ENCODE peak calls at places on chromosome 11, in four cellular contexts. M is PC-3, T is fibroblast of lung, L is MM.1S. Q is an unnamed sample.

GRCh38 chr11:124863137-124863825 is 2.0 kb upstream of the ROBO3 start:
- DNase-seq in M (peak), T (peak), L (no peak), Q (no peak)

GRCh38 chr11:116650052-116650451 is 122.7 kb downstream of the BUD13 start:
- DNase-seq in M (no peak), T (no peak), L (no peak), Q (no peak)

GRCh38 chr11:57635236-57635635 is 14.5 kb downstream of the YPEL4 start:
- DNase-seq in M (no peak), T (no peak), L (no peak), Q (no peak)

GRCh38 chr11:80621871-80622270 is 1181.0 kb upstream of the TENM4 start:
- DNase-seq in M (peak), T (no peak), L (no peak), Q (no peak)

GRCh38 chr11:63567044-63567840 is 4.1 kb upstream of the PLAAT2 start:
- DNase-seq in M (peak), T (peak), L (peak), Q (no peak)

GRCh38 chr11:26465270-26465669 is 106.8 kb downstream of the MUC15 start:
- DNase-seq in M (peak), T (no peak), L (no peak), Q (no peak)

GRCh38 chr11:74057251-74058151 is 48.6 kb upstream of the UCP3 start:
- DNase-seq in M (peak), T (peak), L (no peak), Q (no peak)

GRCh38 chr11:18309691-18310090 is 12.2 kb downstream of the HPS5 start:
- DNase-seq in M (no peak), T (no peak), L (no peak), Q (no peak)

GRCh38 chr11:121299417-121299816 is 6.8 kb downstream of the SC5D start:
- DNase-seq in M (peak), T (no peak), L (no peak), Q (no peak)

GRCh38 chr11:121844016-121844415 is 272.0 kb downstream of the BLID start:
- DNase-seq in M (no peak), T (no peak), L (no peak), Q (no peak)

GRCh38 chr11:32290783-32291182 is 144.6 kb downstream of the WT1 start:
- DNase-seq in M (no peak), T (no peak), L (no peak), Q (no peak)

GRCh38 chr11:73236879-73237278 is 18.8 kb downstream of the P2RY2 start:
- DNase-seq in M (peak), T (no peak), L (peak), Q (peak)

GRCh38 chr11:125117429-125117828 is 6.0 kb upstream of the TMEM218 start:
- DNase-seq in M (no peak), T (no peak), L (no peak), Q (no peak)

GRCh38 chr11:76624515-76625379 is 45.8 kb downstream of the LRRC32 start:
- DNase-seq in M (no peak), T (no peak), L (no peak), Q (no peak)

GRCh38 chr11:68678031-68678441 is 6.3 kb upstream of the GAL start:
- DNase-seq in M (no peak), T (no peak), L (no peak), Q (no peak)

GRCh38 chr11:102843474-102843873 is at the start of gene MMP3:
- DNase-seq in M (peak), T (peak), L (no peak), Q (no peak)

GRCh38 chr11:69654660-69655478 is 13.9 kb downstream of the CCND1 start:
- DNase-seq in M (peak), T (no peak), L (no peak), Q (no peak)

GRCh38 chr11:24697722-24698121 is 200.9 kb downstream of the LUZP2 start:
- DNase-seq in M (peak), T (peak), L (no peak), Q (no peak)

GRCh38 chr11:6992026-6992425 is 28.1 kb downstream of the ZNF214 start:
- DNase-seq in M (no peak), T (peak), L (no peak), Q (no peak)

GRCh38 chr11:90845799-90846198 is 623.0 kb upstream of the CHORDC1 start:
- DNase-seq in M (no peak), T (no peak), L (no peak), Q (no peak)

GRCh38 chr11:24082241-24082640 is 414.6 kb upstream of the LUZP2 start:
- DNase-seq in M (no peak), T (no peak), L (no peak), Q (no peak)

GRCh38 chr11:72406536-72407507 is 27.5 kb downstream of the CLPB start:
- DNase-seq in M (peak), T (no peak), L (no peak), Q (no peak)

GRCh38 chr11:7538466-7539454 is 25.0 kb downstream of the PPFIBP2 start:
- DNase-seq in M (peak), T (no peak), L (no peak), Q (no peak)

GRCh38 chr11:46121724-46122477 is 647 bp upstream of the PHF21A start:
- DNase-seq in M (peak), T (peak), L (peak), Q (peak)

GRCh38 chr11:131481317-131481716 is 110.9 kb downstream of the NTM start:
- DNase-seq in M (no peak), T (no peak), L (no peak), Q (no peak)

GRCh38 chr11:110571286-110571685 is 141.0 kb downstream of the ARHGAP20 start:
- DNase-seq in M (no peak), T (no peak), L (no peak), Q (no peak)

GRCh38 chr11:2142762-2143202 is 3.6 kb upstream of the IGF2 start:
- DNase-seq in M (peak), T (peak), L (no peak), Q (no peak)

GRCh38 chr11:2144549-2145220 is 5.5 kb upstream of the IGF2 start:
- DNase-seq in M (no peak), T (no peak), L (no peak), Q (no peak)

GRCh38 chr11:2140411-2141400 is 1.5 kb upstream of the IGF2 start:
- DNase-seq in M (no peak), T (no peak), L (no peak), Q (no peak)

GRCh38 chr11:2143652-2144548 is 4.7 kb upstream of the IGF2 start:
- DNase-seq in M (peak), T (no peak), L (no peak), Q (no peak)

GRCh38 chr11:2142300-2142759 is 3.1 kb upstream of the IGF2 start:
- DNase-seq in M (peak), T (peak), L (no peak), Q (no peak)
- TF ChIP-seq EZH2 in M (no peak), T (no peak), L (no peak), Q (no peak)

GRCh38 chr11:108666373-108666772 is 1.5 kb downstream of the DDX10 start:
- DNase-seq in M (peak), T (peak), L (no peak), Q (no peak)

GRCh38 chr11:108664241-108664640 is 628 bp upstream of the DDX10 start:
- DNase-seq in M (no peak), T (no peak), L (no peak), Q (no peak)

GRCh38 chr11:108662700-108663099 is 2.2 kb upstream of the DDX10 start:
- DNase-seq in M (no peak), T (no peak), L (no peak), Q (no peak)

GRCh38 chr11:108663154-108663877 is 1.6 kb upstream of the DDX10 start:
- DNase-seq in M (no peak), T (no peak), L (peak), Q (no peak)

DNA sequence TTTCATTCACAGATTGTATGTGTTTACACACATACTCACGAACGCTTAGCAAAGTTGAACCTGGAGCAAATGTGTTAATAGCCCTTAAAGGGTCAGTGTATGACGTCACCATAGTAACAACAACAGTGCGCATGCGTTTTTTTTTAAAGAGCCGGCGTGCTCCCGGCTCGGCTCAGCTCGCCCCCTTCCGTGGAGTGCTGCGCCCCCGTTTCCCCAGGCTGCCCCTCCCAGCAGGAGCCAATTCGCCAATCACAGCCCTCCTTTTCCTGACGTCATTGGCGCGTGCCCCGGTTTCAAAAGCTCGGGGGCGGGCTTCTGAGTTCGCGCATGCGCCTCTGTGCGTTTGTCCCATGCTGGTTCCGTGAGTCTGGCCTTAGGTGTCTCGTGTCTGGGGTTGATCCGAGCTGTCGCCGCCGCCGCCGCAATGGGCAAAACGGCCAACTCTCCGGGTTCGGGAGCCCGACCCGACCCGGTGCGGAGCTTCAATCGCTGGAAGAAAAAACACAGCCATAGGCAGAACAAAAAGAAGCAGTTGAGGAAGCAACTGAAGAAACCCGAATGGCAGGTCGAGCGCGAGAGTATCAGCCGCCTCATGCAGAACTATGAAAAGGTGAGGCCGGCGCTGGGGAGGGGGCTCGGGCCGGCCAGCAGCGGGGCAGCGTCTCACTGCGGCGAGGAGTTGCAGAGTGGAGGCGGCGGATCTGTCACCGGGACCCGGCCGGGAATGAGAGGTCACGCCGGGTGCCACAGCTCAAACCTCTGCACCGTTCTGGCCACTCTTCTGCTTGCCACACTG is at the start of gene DDX10:
- DNase-seq in M (peak), T (peak), L (peak), Q (peak)
- TF ChIP-seq CTCF in M (peak), T (no peak), L (no peak), Q (peak)

GRCh38 chr11:75603791-75604736 is 42.0 kb downstream of the SERPINH1 start:
- DNase-seq in M (peak), T (peak), L (no peak), Q (no peak)
- H2AFZ ChIP-seq in M (peak), T (no peak), L (no peak), Q (no peak)

GRCh38 chr11:89736566-89736965 is 26.5 kb downstream of the TRIM77 start:
- DNase-seq in M (peak), T (no peak), L (no peak), Q (no peak)
- TF ChIP-seq EZH2 in M (no peak), T (no peak), L (no peak), Q (no peak)

DNA sequence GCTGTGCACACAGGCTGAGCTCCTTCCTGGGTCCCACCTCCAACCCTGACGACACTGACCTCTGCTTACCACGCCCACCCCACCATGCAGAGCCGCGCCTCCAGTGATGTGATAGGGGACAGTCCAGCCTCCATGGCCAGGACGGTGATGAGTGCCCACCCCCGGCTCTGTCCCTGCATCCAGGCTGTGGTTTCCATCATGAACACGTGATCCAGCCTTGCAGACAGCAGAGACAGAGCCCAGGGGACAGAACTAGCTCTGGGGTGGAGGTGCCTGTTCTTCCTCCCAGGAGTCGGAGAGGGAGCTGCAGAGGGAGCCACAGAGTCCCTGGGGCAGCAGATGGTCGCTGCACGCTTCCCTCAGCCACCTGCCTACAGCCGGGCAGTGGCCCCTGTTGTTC is 42.6 kb upstream of the IGSF9B start:
- DNase-seq in M (no peak), T (no peak), L (no peak), Q (no peak)
- TF ChIP-seq CTCF in M (no peak), T (no peak), L (no peak), Q (no peak)

DNA sequence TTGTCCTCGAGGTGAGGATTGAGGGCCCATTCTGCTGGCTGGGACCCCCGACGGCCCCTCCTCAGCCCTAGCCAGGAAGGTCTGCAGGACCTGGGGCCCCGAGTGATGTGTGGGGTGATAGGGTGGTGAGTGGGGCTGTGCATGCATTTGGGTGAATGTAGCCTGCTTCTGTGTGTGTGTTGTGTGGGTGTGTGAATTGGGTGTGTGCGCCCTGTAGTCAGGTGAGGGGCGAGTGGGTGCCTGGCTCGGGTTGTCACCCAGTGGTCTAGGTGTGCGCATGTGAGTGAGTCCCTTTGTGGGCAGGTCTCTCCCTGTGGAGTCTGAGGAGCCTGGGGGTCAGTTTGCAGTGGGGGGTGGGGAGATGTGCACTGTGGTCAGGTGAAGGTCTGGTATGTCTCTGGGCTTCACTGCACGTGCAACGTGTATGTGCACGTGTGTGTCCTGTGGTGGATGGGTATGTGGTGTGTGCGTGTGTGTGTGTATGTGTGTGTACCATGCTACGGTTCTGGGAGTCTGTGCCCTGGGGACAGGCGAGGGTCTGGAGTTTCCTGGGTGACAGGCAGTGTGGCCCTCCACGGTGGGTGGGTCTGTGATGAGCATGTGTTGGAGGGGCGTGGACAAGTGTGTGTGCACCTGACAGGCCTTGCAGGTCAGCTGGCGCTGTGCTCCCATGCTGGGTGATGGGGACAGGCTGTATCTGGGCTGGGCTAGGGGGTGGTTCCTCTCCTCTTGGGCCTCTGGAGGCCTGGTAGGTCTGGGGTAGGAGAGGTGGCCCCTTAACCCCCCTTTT is 1.0 kb downstream of the TMEM151A start:
- DNase-seq in M (no peak), T (no peak), L (no peak), Q (no peak)
- H2AFZ ChIP-seq in M (no peak), T (no peak), L (no peak), Q (no peak)

DNA sequence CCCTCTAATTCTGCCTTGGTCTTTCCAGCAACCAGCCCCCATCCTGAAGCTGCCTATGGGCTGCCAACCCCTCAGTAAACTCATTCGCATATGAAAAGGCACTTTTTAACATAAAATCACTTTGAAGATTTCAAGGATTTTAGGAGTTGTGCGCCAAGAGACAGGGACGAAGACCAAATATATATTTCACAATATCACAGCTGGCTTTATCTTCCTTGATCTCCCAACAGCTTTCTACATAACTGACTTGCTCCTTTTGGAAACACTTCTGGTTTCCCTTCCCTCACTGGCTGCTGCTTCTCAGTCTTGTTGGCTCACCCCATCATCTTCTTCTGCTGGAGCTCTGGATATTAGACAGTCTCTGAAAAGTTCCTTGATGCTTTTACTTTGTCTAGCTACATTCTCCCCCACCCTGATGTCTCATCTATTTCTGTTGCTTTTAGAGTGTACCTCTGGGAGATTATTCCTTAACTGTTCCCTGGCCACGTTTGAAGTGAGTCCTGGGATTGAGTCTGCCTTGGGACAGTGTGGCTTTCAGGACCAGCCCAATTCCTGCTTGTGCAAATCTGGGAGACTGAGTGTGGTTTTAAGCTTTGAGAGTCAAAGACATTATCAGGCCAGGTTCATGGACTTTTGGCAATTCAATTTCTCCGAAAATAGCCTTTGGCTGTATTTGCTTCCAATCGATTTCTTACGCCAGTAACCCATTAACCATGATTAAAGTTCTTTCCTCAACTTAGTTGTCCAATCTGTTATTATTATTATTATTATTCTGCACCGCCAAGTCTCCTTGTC is 30.9 kb upstream of the NNMT start:
- DNase-seq in M (no peak), T (no peak), L (no peak), Q (no peak)
- TF ChIP-seq EZH2 in M (no peak), T (no peak), L (no peak), Q (no peak)

Q was measured in DND-41.